ENCODE peak calls at places on chromosomes 16 and 17, in six cellular contexts. Y, L, R, G, B and N are unnamed samples.

GRCh38 chr17:65058615-65059014 is 2.1 kb upstream of the GNA13 start:
- DNase-seq in Y (no peak), L (no peak), R (no peak), G (peak; percentile 79), B (no peak), N (no peak)

GRCh38 chr16:31221357-31222160 is 4.6 kb upstream of the PYDC1 start:
- DNase-seq in Y (no peak), L (no peak), R (no peak), G (no peak), B (no peak), N (no peak)

GRCh38 chr17:28811594-28812135 is 30.9 kb downstream of the FAM222B start:
- DNase-seq in Y (peak; percentile 25), L (no peak), R (no peak), G (peak; percentile 44), B (peak; percentile 10), N (no peak)

GRCh38 chr17:66829386-66829864 is 5.5 kb upstream of the CACNG5 start:
- DNase-seq in Y (no peak), L (no peak), R (peak; percentile 27), G (peak; percentile 49), B (peak; percentile 82), N (no peak)

GRCh38 chr17:72390675-72391501 is 270.1 kb downstream of the SOX9 start:
- DNase-seq in Y (no peak), L (no peak), R (no peak), G (peak; percentile 74), B (no peak), N (no peak)

GRCh38 chr17:36641331-36641876 is 40.0 kb downstream of the MRM1 start:
- DNase-seq in Y (no peak), L (no peak), R (no peak), G (no peak), B (no peak), N (no peak)

GRCh38 chr16:3960049-3960809 is 79.7 kb upstream of the CREBBP start:
- DNase-seq in Y (no peak), L (no peak), R (no peak), G (no peak), B (no peak), N (no peak)

GRCh38 chr16:58999751-59000150 is 265.6 kb upstream of the GOT2 start:
- DNase-seq in Y (no peak), L (no peak), R (no peak), G (no peak), B (no peak), N (no peak)

GRCh38 chr17:19546289-19547065 is 12.8 kb downstream of the SLC47A1 start:
- DNase-seq in Y (peak; percentile 83), L (peak; percentile 50), R (peak; percentile 72), G (no peak), B (no peak), N (no peak)

GRCh38 chr16:10949424-10949970 is 5.1 kb downstream of the CLEC16A start:
- DNase-seq in Y (no peak), L (no peak), R (no peak), G (no peak), B (peak; percentile 59), N (peak; percentile 34)

GRCh38 chr17:82791532-82791931 is 39.7 kb downstream of the TBCD start:
- DNase-seq in Y (no peak), L (no peak), R (no peak), G (peak; percentile 62), B (peak; percentile 81), N (no peak)

GRCh38 chr16:11667824-11668589 is at the start of gene SNN:
- DNase-seq in Y (peak; percentile 91), L (peak; percentile 90), R (peak; percentile 78), G (peak; percentile 96), B (peak; percentile 91), N (peak; percentile 74)

GRCh38 chr17:2694381-2695242 is 17.0 kb downstream of the CLUH start:
- DNase-seq in Y (peak; percentile 37), L (peak; percentile 21), R (peak; percentile 18), G (no peak), B (no peak), N (no peak)

GRCh38 chr17:62668091-62668804 is 40.8 kb downstream of the MRC2 start:
- DNase-seq in Y (no peak), L (no peak), R (no peak), G (peak; percentile 86), B (no peak), N (no peak)

GRCh38 chr16:90046122-90046970 is 27.1 kb upstream of the DBNDD1 start:
- DNase-seq in Y (no peak), L (no peak), R (no peak), G (no peak), B (no peak), N (no peak)

GRCh38 chr16:10808850-10809249 is 9.7 kb downstream of the TVP23A start:
- DNase-seq in Y (no peak), L (no peak), R (no peak), G (no peak), B (no peak), N (no peak)

GRCh38 chr16:10740845-10741208 is 2.8 kb upstream of the NUBP1 start:
- DNase-seq in Y (no peak), L (no peak), R (no peak), G (no peak), B (no peak), N (no peak)

GRCh38 chr17:7120123-7120522 is 5.5 kb upstream of the ASGR2 start:
- DNase-seq in Y (no peak), L (no peak), R (no peak), G (no peak), B (no peak), N (no peak)

GRCh38 chr17:13931752-13932477 is 137.4 kb upstream of the COX10 start:
- DNase-seq in Y (no peak), L (peak; percentile 71), R (peak; percentile 55), G (peak; percentile 38), B (peak; percentile 74), N (no peak)

GRCh38 chr17:1186214-1186820 is 6.5 kb upstream of the ABR start:
- DNase-seq in Y (no peak), L (no peak), R (peak; percentile 54), G (peak; percentile 51), B (no peak), N (no peak)

GRCh38 chr17:79974786-79975497 is 60.7 kb downstream of the TBC1D16 start:
- DNase-seq in Y (peak; percentile 43), L (no peak), R (no peak), G (no peak), B (no peak), N (no peak)

GRCh38 chr17:13230908-13231307 is 213.1 kb upstream of the ELAC2 start:
- DNase-seq in Y (no peak), L (no peak), R (no peak), G (no peak), B (no peak), N (no peak)

GRCh38 chr17:67569873-67570272 is 147.9 kb upstream of the NOL11 start:
- DNase-seq in Y (no peak), L (no peak), R (no peak), G (no peak), B (no peak), N (no peak)

GRCh38 chr16:52825882-52826281 is 226.8 kb downstream of the CHD9NB start:
- DNase-seq in Y (no peak), L (no peak), R (no peak), G (no peak), B (no peak), N (no peak)

GRCh38 chr17:49555495-49556018 is 20.1 kb upstream of the NXPH3 start:
- DNase-seq in Y (peak; percentile 41), L (no peak), R (no peak), G (no peak), B (no peak), N (no peak)

DNA sequence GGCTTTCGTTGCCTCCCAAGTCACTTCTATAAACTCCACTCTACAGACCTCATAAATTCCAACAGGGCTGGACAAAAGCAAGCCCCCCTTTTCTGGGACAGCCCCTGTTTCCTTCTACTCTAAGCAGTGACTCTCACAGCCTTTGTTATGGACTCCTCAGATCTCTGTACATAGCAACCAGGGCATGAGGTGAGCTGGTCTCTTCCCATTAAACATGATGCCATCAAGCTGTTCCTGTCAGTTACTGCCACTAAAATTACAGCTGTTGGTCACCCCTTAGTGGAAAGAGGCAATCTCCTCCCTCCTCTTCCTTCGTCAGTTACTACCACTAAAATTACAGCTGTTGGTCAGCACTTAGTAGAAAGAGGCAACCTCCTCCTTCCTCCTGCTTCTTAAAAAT is 95.2 kb upstream of the SMIM36 start:
- DNase-seq in Y (no peak), L (no peak), R (no peak), G (no peak), B (no peak), N (no peak)
- H3K27ac ChIP-seq in Y (no peak overlapping the region), L (no peak overlapping the region), R (no peak overlapping the region), G (no peak overlapping the region), B (no peak overlapping the region), N (no peak overlapping the region)

GRCh38 chr17:45108595-45109521 is 23.5 kb downstream of the PLCD3 start:
- DNase-seq in Y (peak; percentile 55), L (no peak), R (no peak), G (no peak), B (no peak), N (no peak)
- TF ChIP-seq CTCF in Y (peak; percentile 8), L (no peak), R (no peak), G (peak; percentile 9), B (no peak), N (no peak)

GRCh38 chr17:27327871-27328270 is 34.0 kb downstream of the WSB1 start:
- DNase-seq in Y (no peak), L (no peak), R (no peak), G (no peak), B (peak; percentile 72), N (no peak)
- H3K27ac ChIP-seq in Y (no peak overlapping the region), L (no peak overlapping the region), R (no peak overlapping the region), G (no peak overlapping the region), B (no peak overlapping the region), N (no peak overlapping the region)

GRCh38 chr17:35529868-35530267 is 7.6 kb downstream of the SLFN12L start:
- DNase-seq in Y (no peak), L (no peak), R (no peak), G (no peak), B (no peak), N (no peak)
- TF ChIP-seq CTCF in Y (no peak), L (no peak), R (no peak), G (no peak), B (no peak), N (no peak)

DNA sequence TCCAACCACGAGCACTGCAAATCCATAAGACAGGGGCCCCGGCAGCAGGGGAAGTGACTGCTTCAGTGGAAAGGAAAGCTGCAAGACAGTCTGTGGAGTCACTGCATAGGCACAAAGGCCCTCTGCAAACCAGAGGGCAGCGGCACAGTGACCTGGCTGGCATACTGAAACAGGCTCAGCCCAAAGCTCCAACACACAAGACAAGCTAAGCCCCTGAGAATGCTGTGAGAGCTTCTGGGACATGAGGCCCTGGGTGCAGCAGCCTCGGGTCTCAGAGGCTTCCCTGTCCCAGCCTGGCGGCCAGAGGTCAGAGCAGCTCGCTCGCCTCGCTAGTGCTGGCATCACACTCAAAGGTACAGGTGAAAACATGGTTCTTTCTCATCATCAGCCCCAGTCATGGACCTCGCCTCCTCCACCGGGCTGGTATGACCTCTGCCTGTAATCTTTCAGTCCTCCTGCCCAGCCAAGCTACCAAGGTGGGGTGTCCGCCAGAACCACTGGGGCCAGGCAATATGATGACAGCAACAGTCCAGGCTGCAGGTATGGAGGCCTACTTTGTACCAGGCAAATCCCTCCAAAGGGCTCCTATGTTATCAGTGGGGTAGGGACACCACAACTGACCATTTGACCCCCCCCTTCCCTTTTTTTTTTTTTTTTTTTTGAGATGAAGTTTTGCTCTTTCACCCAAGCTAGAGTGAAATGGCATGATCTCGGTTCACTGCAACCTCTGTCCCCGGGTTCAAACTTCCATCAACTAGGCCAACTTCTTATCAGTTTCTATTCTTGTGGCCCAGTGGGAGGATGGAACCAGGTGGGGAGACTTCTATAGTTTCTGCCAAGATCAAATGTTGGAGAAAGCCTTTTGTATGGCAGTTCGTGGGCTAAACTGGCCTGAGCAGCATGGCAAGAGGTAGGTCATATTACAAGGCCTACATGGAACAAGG is 19.2 kb downstream of the ST3GAL2 start:
- DNase-seq in Y (peak; percentile 66), L (no peak), R (no peak), G (no peak), B (no peak), N (no peak)
- H3K27ac ChIP-seq in Y (peak overlapping the region; percentile 60), L (no peak overlapping the region), R (no peak overlapping the region), G (no peak overlapping the region), B (peak overlapping the region; percentile 77), N (no peak overlapping the region)